ENCODE peak calls at places on chromosomes 2 and 18, in seven cellular contexts. One of them, this sample, is unnamed.
A peak's percentile ranks its signal among the peaks of the same experiment; 100 is the strongest.

GRCh38 chr18:66759017-66759416 is 155.1 kb upstream of the CDH19 start:
- DNase-seq in SK-N-SH: no peak
- DNase-seq in K562: no peak
- DNase-seq in osteoblast: no peak
- DNase-seq in heart right ventricle: no peak
- DNase-seq in cardiac muscle cell: no peak
- DNase-seq in hepatocyte: no peak
- DNase-seq in this sample: no peak

GRCh38 chr18:11752116-11752911 is 63.2 kb downstream of the GNAL start:
- DNase-seq in hepatocyte: peak; percentile 41
- DNase-seq in SK-N-SH: peak; percentile 32
- DNase-seq in K562: peak; percentile 23
- DNase-seq in cardiac muscle cell: peak; percentile 61
- DNase-seq in osteoblast: peak; percentile 93
- DNase-seq in heart right ventricle: no peak
- DNase-seq in this sample: no peak

GRCh38 chr2:85605406-85606115 is 3.1 kb upstream of the TMEM150A start:
- DNase-seq in cardiac muscle cell: no peak
- DNase-seq in heart right ventricle: no peak
- DNase-seq in K562: no peak
- DNase-seq in osteoblast: peak; percentile 91
- DNase-seq in hepatocyte: peak; percentile 69
- DNase-seq in SK-N-SH: no peak
- DNase-seq in this sample: no peak

GRCh38 chr2:10654069-10654468 is 35.7 kb downstream of the NOL10 start:
- DNase-seq in osteoblast: no peak
- DNase-seq in hepatocyte: peak; percentile 34
- DNase-seq in cardiac muscle cell: no peak
- DNase-seq in K562: no peak
- DNase-seq in heart right ventricle: no peak
- DNase-seq in SK-N-SH: no peak
- DNase-seq in this sample: no peak

GRCh38 chr2:119711352-119711751 is 32.4 kb downstream of the TMEM177 start:
- DNase-seq in osteoblast: no peak
- DNase-seq in SK-N-SH: no peak
- DNase-seq in cardiac muscle cell: no peak
- DNase-seq in hepatocyte: no peak
- DNase-seq in heart right ventricle: no peak
- DNase-seq in K562: no peak
- DNase-seq in this sample: no peak

GRCh38 chr2:16005819-16006536 is 65.6 kb downstream of the MYCN start:
- DNase-seq in SK-N-SH: no peak
- DNase-seq in cardiac muscle cell: no peak
- DNase-seq in osteoblast: no peak
- DNase-seq in hepatocyte: peak; percentile 76
- DNase-seq in heart right ventricle: no peak
- DNase-seq in K562: no peak
- DNase-seq in this sample: no peak

GRCh38 chr2:180622122-180622918 is 358.1 kb upstream of the UBE2E3 start:
- DNase-seq in heart right ventricle: no peak
- DNase-seq in osteoblast: no peak
- DNase-seq in K562: no peak
- DNase-seq in hepatocyte: no peak
- DNase-seq in SK-N-SH: no peak
- DNase-seq in cardiac muscle cell: no peak
- DNase-seq in this sample: no peak

GRCh38 chr18:3402962-3403585 is 46.9 kb upstream of the TGIF1 start:
- DNase-seq in K562: no peak
- DNase-seq in heart right ventricle: no peak
- DNase-seq in hepatocyte: peak; percentile 32
- DNase-seq in osteoblast: peak; percentile 67
- DNase-seq in SK-N-SH: peak; percentile 28
- DNase-seq in cardiac muscle cell: no peak
- DNase-seq in this sample: no peak

GRCh38 chr2:120438301-120439066 is 92.5 kb downstream of the INHBB start:
- DNase-seq in K562: no peak
- DNase-seq in hepatocyte: no peak
- DNase-seq in osteoblast: peak; percentile 54
- DNase-seq in SK-N-SH: no peak
- DNase-seq in heart right ventricle: no peak
- DNase-seq in cardiac muscle cell: no peak
- DNase-seq in this sample: no peak

GRCh38 chr18:79460445-79461300 is 64.9 kb downstream of the NFATC1 start:
- DNase-seq in cardiac muscle cell: no peak
- DNase-seq in K562: no peak
- DNase-seq in heart right ventricle: no peak
- DNase-seq in osteoblast: peak; percentile 92
- DNase-seq in hepatocyte: no peak
- DNase-seq in SK-N-SH: no peak
- DNase-seq in this sample: no peak

GRCh38 chr2:121330921-121331320 is 45.9 kb upstream of the TFCP2L1 start:
- DNase-seq in K562: no peak
- DNase-seq in cardiac muscle cell: no peak
- DNase-seq in SK-N-SH: peak; percentile 4
- DNase-seq in heart right ventricle: no peak
- DNase-seq in osteoblast: no peak
- DNase-seq in hepatocyte: no peak
- DNase-seq in this sample: no peak

GRCh38 chr2:223602972-223603371 is 811 bp upstream of the SCG2 start:
- DNase-seq in hepatocyte: no peak
- DNase-seq in SK-N-SH: no peak
- DNase-seq in heart right ventricle: no peak
- DNase-seq in cardiac muscle cell: no peak
- DNase-seq in K562: no peak
- DNase-seq in osteoblast: no peak
- DNase-seq in this sample: no peak

GRCh38 chr2:10072656-10073480 is 7.3 kb downstream of the CYS1 start:
- DNase-seq in heart right ventricle: peak; percentile 63
- DNase-seq in SK-N-SH: peak; percentile 97
- DNase-seq in osteoblast: peak; percentile 98
- DNase-seq in K562: peak; percentile 83
- DNase-seq in cardiac muscle cell: peak; percentile 91
- DNase-seq in hepatocyte: peak; percentile 93
- DNase-seq in this sample: peak; percentile 73

GRCh38 chr2:199932312-199932855 is 21.3 kb downstream of the C2orf69 start:
- DNase-seq in SK-N-SH: no peak
- DNase-seq in cardiac muscle cell: no peak
- DNase-seq in heart right ventricle: no peak
- DNase-seq in K562: no peak
- DNase-seq in osteoblast: no peak
- DNase-seq in hepatocyte: no peak
- DNase-seq in this sample: no peak

DNA sequence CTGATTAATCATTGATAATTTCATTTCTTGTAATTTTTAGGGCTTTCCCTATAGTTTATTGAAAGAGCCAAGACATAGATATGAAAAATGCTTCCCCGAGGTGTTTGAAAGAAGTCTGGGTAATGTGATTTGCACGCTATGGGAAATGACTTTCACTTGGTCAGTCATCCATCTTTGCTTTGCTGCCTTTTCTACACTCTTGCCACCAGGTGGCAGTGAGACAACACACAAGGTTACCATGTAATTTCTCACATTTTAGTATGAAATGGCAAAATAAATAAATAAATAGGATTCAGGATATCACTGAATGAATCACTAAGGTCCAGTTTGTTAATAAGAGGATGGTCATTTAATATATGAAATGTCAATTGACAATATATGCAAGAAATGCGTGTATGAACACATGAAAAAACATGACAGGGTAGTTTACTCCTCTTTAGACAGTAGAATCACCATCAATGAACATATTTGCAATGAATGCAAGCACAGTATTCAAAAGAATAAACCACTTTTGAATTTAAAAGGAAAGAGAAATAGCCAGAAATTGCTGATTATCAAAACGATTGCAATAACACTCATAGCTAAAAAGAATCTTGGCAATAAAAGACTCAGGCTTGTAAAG is 52.2 kb upstream of the KCNH7 start:
- DNase-seq in osteoblast: peak; percentile 51
- DNase-seq in K562: peak; percentile 42
- DNase-seq in hepatocyte: peak; percentile 65
- DNase-seq in heart right ventricle: no peak
- DNase-seq in SK-N-SH: peak; percentile 28
- DNase-seq in cardiac muscle cell: peak; percentile 74
- DNase-seq in this sample: no peak
- H3K27ac ChIP-seq in osteoblast: no peak overlapping the region
- H3K27ac ChIP-seq in K562: no peak overlapping the region
- H3K27ac ChIP-seq in hepatocyte: no peak overlapping the region
- H3K27ac ChIP-seq in heart right ventricle: no peak overlapping the region
- H3K27ac ChIP-seq in SK-N-SH: no peak overlapping the region
- H3K27ac ChIP-seq in cardiac muscle cell: peak overlapping the region; percentile 1
- H3K27ac ChIP-seq in this sample: no peak overlapping the region

GRCh38 chr2:65368464-65368863 is 63.9 kb downstream of the SPRED2 start:
- DNase-seq in hepatocyte: no peak
- DNase-seq in cardiac muscle cell: no peak
- DNase-seq in osteoblast: no peak
- DNase-seq in heart right ventricle: no peak
- DNase-seq in SK-N-SH: no peak
- DNase-seq in K562: no peak
- DNase-seq in this sample: no peak

GRCh38 chr2:65369980-65370379 is 62.4 kb downstream of the SPRED2 start:
- DNase-seq in SK-N-SH: no peak
- DNase-seq in heart right ventricle: no peak
- DNase-seq in osteoblast: no peak
- DNase-seq in hepatocyte: no peak
- DNase-seq in cardiac muscle cell: no peak
- DNase-seq in K562: no peak
- DNase-seq in this sample: no peak

GRCh38 chr2:65369574-65369973 is 62.8 kb downstream of the SPRED2 start:
- DNase-seq in K562: no peak
- DNase-seq in heart right ventricle: no peak
- DNase-seq in cardiac muscle cell: no peak
- DNase-seq in SK-N-SH: no peak
- DNase-seq in hepatocyte: no peak
- DNase-seq in osteoblast: no peak
- DNase-seq in this sample: no peak

GRCh38 chr2:65371094-65371474 is 61.3 kb downstream of the SPRED2 start:
- DNase-seq in SK-N-SH: no peak
- DNase-seq in K562: no peak
- DNase-seq in hepatocyte: no peak
- DNase-seq in heart right ventricle: no peak
- DNase-seq in osteoblast: no peak
- DNase-seq in cardiac muscle cell: no peak
- DNase-seq in this sample: no peak

GRCh38 chr2:65370387-65371093 is 61.9 kb downstream of the SPRED2 start:
- DNase-seq in cardiac muscle cell: no peak
- DNase-seq in osteoblast: peak; percentile 46
- DNase-seq in K562: no peak
- DNase-seq in heart right ventricle: no peak
- DNase-seq in hepatocyte: no peak
- DNase-seq in SK-N-SH: no peak
- DNase-seq in this sample: no peak
- H3K27ac ChIP-seq in cardiac muscle cell: no peak overlapping the region
- H3K27ac ChIP-seq in osteoblast: no peak overlapping the region
- H3K27ac ChIP-seq in K562: no peak overlapping the region
- H3K27ac ChIP-seq in heart right ventricle: peak overlapping the region; percentile 36
- H3K27ac ChIP-seq in hepatocyte: no peak overlapping the region
- H3K27ac ChIP-seq in SK-N-SH: no peak overlapping the region
- H3K27ac ChIP-seq in this sample: peak overlapping the region; percentile 71

DNA sequence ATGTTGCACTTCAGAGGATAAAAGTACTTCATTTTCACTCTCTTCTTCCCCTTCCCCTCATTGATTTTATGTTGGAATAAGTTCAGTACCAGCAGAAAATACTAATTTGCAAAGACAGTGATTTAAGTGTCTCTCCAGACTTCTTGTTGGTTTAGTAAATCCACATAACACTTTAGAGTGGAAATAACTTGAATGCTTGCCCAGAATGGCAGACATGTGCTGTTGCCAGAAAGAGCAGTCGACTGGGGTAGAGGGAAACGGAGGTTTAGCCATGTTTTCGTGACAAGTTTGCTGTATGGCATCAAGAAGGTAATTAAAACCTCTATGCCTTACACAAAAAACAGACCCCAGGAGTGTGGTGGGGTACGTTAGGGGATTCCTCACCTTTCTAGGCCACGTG is 246.0 kb upstream of the CXCR4 start:
- DNase-seq in K562: no peak
- DNase-seq in heart right ventricle: no peak
- DNase-seq in SK-N-SH: no peak
- DNase-seq in osteoblast: peak; percentile 9
- DNase-seq in cardiac muscle cell: no peak
- DNase-seq in hepatocyte: no peak
- DNase-seq in this sample: no peak
- H3K27ac ChIP-seq in K562: no peak overlapping the region
- H3K27ac ChIP-seq in heart right ventricle: no peak overlapping the region
- H3K27ac ChIP-seq in SK-N-SH: no peak overlapping the region
- H3K27ac ChIP-seq in osteoblast: no peak overlapping the region
- H3K27ac ChIP-seq in cardiac muscle cell: no peak overlapping the region
- H3K27ac ChIP-seq in hepatocyte: no peak overlapping the region
- H3K27ac ChIP-seq in this sample: no peak overlapping the region

DNA sequence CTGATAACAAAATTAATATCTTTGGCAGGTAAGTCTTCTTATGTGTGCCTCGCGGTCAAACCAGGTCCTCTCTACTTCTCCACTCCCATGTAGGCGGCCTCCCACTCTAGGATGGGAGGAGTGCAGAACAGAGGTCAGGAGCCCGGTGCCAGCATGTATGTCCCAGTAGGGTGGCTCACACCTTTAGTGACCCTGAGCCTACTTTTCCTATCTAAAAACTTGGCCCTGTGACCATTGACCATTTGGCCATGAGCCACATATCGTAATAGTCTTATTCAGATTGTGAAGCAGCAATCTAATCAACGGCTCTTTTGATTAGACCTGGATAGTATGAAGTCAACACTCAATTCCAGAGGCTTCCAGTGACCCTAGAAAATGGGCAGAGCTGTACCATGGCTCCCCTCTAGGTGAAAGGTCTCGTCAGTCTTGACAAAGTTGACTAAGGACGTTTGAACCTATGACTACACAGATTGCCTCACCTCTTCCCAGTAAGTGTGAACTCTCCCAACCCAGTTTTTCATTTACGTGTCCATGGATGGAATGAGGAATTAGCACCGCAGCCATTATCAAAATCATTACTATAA is 17.1 kb upstream of the FABP1 start:
- DNase-seq in osteoblast: no peak
- DNase-seq in K562: no peak
- DNase-seq in heart right ventricle: no peak
- DNase-seq in SK-N-SH: no peak
- DNase-seq in cardiac muscle cell: no peak
- DNase-seq in hepatocyte: peak; percentile 30
- DNase-seq in this sample: no peak
- H3K27ac ChIP-seq in osteoblast: no peak overlapping the region
- H3K27ac ChIP-seq in K562: no peak overlapping the region
- H3K27ac ChIP-seq in heart right ventricle: no peak overlapping the region
- H3K27ac ChIP-seq in SK-N-SH: no peak overlapping the region
- H3K27ac ChIP-seq in cardiac muscle cell: no peak overlapping the region
- H3K27ac ChIP-seq in hepatocyte: peak overlapping the region; percentile 60
- H3K27ac ChIP-seq in this sample: no peak overlapping the region

GRCh38 chr2:25041928-25042320 is at the start of gene EFR3B:
- DNase-seq in cardiac muscle cell: peak; percentile 99
- DNase-seq in osteoblast: peak; percentile 99
- DNase-seq in hepatocyte: peak; percentile 99
- DNase-seq in SK-N-SH: peak; percentile 100
- DNase-seq in heart right ventricle: peak; percentile 96
- DNase-seq in K562: peak; percentile 98
- DNase-seq in this sample: peak; percentile 97
- H3K27ac ChIP-seq in cardiac muscle cell: peak within 1 kb of the TSS; percentile 76
- H3K27ac ChIP-seq in osteoblast: no peak within 1 kb of the TSS
- H3K27ac ChIP-seq in hepatocyte: peak within 1 kb of the TSS; percentile 75
- H3K27ac ChIP-seq in SK-N-SH: peak within 1 kb of the TSS; percentile 89
- H3K27ac ChIP-seq in heart right ventricle: peak within 1 kb of the TSS; percentile 88
- H3K27ac ChIP-seq in K562: no peak within 1 kb of the TSS
- H3K27ac ChIP-seq in this sample: peak within 1 kb of the TSS; percentile 94